ENCODE peak calls at places on chromosomes 16 and 17, in seven cellular contexts. One of them, this sample, is unnamed.

GRCh38 chr17:75267146-75267402 is 4.0 kb downstream of the MIF4GD start:
- DNase-seq in GM23248: no peak
- DNase-seq in GM03348: no peak
- DNase-seq in GM04503: no peak
- DNase-seq in foreskin fibroblast: no peak
- DNase-seq in activated CD4-positive, alpha-beta T cell treated with anti-CD3 and anti-CD28 coated beads, Interleukin-2, amount 10 ng/mL, durations not matched to agents 7 days and 5 days: no peak
- DNase-seq in Panc1: no peak
- DNase-seq in this sample: no peak

GRCh38 chr17:73096201-73096600 is 3.7 kb upstream of the SLC39A11 start:
- DNase-seq in GM23248: no peak
- DNase-seq in GM03348: no peak
- DNase-seq in GM04503: no peak
- DNase-seq in foreskin fibroblast: no peak
- DNase-seq in activated CD4-positive, alpha-beta T cell treated with anti-CD3 and anti-CD28 coated beads, Interleukin-2, amount 10 ng/mL, durations not matched to agents 7 days and 5 days: no peak
- DNase-seq in Panc1: no peak
- DNase-seq in this sample: no peak

GRCh38 chr17:57892820-57893595 is 43.2 kb upstream of the MRPS23 start:
- DNase-seq in GM23248: peak; percentile 100
- DNase-seq in GM03348: peak; percentile 93
- DNase-seq in GM04503: peak; percentile 100
- DNase-seq in foreskin fibroblast: peak; percentile 100
- DNase-seq in activated CD4-positive, alpha-beta T cell treated with anti-CD3 and anti-CD28 coated beads, Interleukin-2, amount 10 ng/mL, durations not matched to agents 7 days and 5 days: no peak
- DNase-seq in Panc1: no peak
- DNase-seq in this sample: peak; percentile 100

GRCh38 chr17:8022358-8023038 is 16.4 kb upstream of the ALOX15B start:
- DNase-seq in GM23248: peak; percentile 45
- DNase-seq in GM03348: no peak
- DNase-seq in GM04503: no peak
- DNase-seq in foreskin fibroblast: peak; percentile 37
- DNase-seq in activated CD4-positive, alpha-beta T cell treated with anti-CD3 and anti-CD28 coated beads, Interleukin-2, amount 10 ng/mL, durations not matched to agents 7 days and 5 days: no peak
- DNase-seq in Panc1: no peak
- DNase-seq in this sample: no peak

GRCh38 chr16:71273384-71273783 is 15.8 kb downstream of the CMTR2 start:
- DNase-seq in GM23248: no peak
- DNase-seq in GM03348: no peak
- DNase-seq in GM04503: no peak
- DNase-seq in foreskin fibroblast: no peak
- DNase-seq in activated CD4-positive, alpha-beta T cell treated with anti-CD3 and anti-CD28 coated beads, Interleukin-2, amount 10 ng/mL, durations not matched to agents 7 days and 5 days: no peak
- DNase-seq in Panc1: no peak
- DNase-seq in this sample: no peak

GRCh38 chr16:82197540-82198240 is 27.7 kb upstream of the MPHOSPH6 start:
- DNase-seq in GM23248: no peak
- DNase-seq in GM03348: no peak
- DNase-seq in GM04503: no peak
- DNase-seq in foreskin fibroblast: no peak
- DNase-seq in activated CD4-positive, alpha-beta T cell treated with anti-CD3 and anti-CD28 coated beads, Interleukin-2, amount 10 ng/mL, durations not matched to agents 7 days and 5 days: no peak
- DNase-seq in Panc1: no peak
- DNase-seq in this sample: no peak

GRCh38 chr16:28826141-28826540 is 3.3 kb downstream of the ATXN2L start:
- DNase-seq in GM23248: peak; percentile 53
- DNase-seq in GM03348: no peak
- DNase-seq in GM04503: no peak
- DNase-seq in foreskin fibroblast: peak; percentile 18
- DNase-seq in activated CD4-positive, alpha-beta T cell treated with anti-CD3 and anti-CD28 coated beads, Interleukin-2, amount 10 ng/mL, durations not matched to agents 7 days and 5 days: no peak
- DNase-seq in Panc1: no peak
- DNase-seq in this sample: no peak

GRCh38 chr17:6539871-6540270 is 16.5 kb downstream of the PITPNM3 start:
- DNase-seq in GM23248: no peak
- DNase-seq in GM03348: no peak
- DNase-seq in GM04503: no peak
- DNase-seq in foreskin fibroblast: no peak
- DNase-seq in activated CD4-positive, alpha-beta T cell treated with anti-CD3 and anti-CD28 coated beads, Interleukin-2, amount 10 ng/mL, durations not matched to agents 7 days and 5 days: no peak
- DNase-seq in Panc1: no peak
- DNase-seq in this sample: no peak

GRCh38 chr17:12693640-12694039 is 27.9 kb downstream of the MYOCD start:
- DNase-seq in GM23248: peak; percentile 41
- DNase-seq in GM03348: peak; percentile 50
- DNase-seq in GM04503: no peak
- DNase-seq in foreskin fibroblast: peak; percentile 34
- DNase-seq in activated CD4-positive, alpha-beta T cell treated with anti-CD3 and anti-CD28 coated beads, Interleukin-2, amount 10 ng/mL, durations not matched to agents 7 days and 5 days: no peak
- DNase-seq in Panc1: no peak
- DNase-seq in this sample: peak; percentile 22

GRCh38 chr16:17160285-17160854 is 310.4 kb downstream of the XYLT1 start:
- DNase-seq in GM23248: peak; percentile 7
- DNase-seq in GM03348: no peak
- DNase-seq in GM04503: no peak
- DNase-seq in foreskin fibroblast: peak; percentile 8
- DNase-seq in activated CD4-positive, alpha-beta T cell treated with anti-CD3 and anti-CD28 coated beads, Interleukin-2, amount 10 ng/mL, durations not matched to agents 7 days and 5 days: no peak
- DNase-seq in Panc1: no peak
- DNase-seq in this sample: no peak

GRCh38 chr16:1788708-1789100 is 4.8 kb downstream of the IGFALS start:
- DNase-seq in GM23248: no peak
- DNase-seq in GM03348: no peak
- DNase-seq in GM04503: no peak
- DNase-seq in foreskin fibroblast: no peak
- DNase-seq in activated CD4-positive, alpha-beta T cell treated with anti-CD3 and anti-CD28 coated beads, Interleukin-2, amount 10 ng/mL, durations not matched to agents 7 days and 5 days: no peak
- DNase-seq in Panc1: no peak
- DNase-seq in this sample: no peak

GRCh38 chr17:78789663-78790181 is 7.6 kb upstream of the CYTH1 start:
- DNase-seq in GM23248: peak; percentile 82
- DNase-seq in GM03348: peak; percentile 69
- DNase-seq in GM04503: peak; percentile 43
- DNase-seq in foreskin fibroblast: peak; percentile 81
- DNase-seq in activated CD4-positive, alpha-beta T cell treated with anti-CD3 and anti-CD28 coated beads, Interleukin-2, amount 10 ng/mL, durations not matched to agents 7 days and 5 days: peak; percentile 68
- DNase-seq in Panc1: no peak
- DNase-seq in this sample: peak; percentile 88

GRCh38 chr16:14562691-14563491 is 67.2 kb downstream of the PARN start:
- DNase-seq in GM23248: peak; percentile 87
- DNase-seq in GM03348: peak; percentile 51
- DNase-seq in GM04503: no peak
- DNase-seq in foreskin fibroblast: peak; percentile 18
- DNase-seq in activated CD4-positive, alpha-beta T cell treated with anti-CD3 and anti-CD28 coated beads, Interleukin-2, amount 10 ng/mL, durations not matched to agents 7 days and 5 days: no peak
- DNase-seq in Panc1: no peak
- DNase-seq in this sample: peak; percentile 57

GRCh38 chr16:49545243-49545642 is 171.6 kb downstream of the C16orf78 start:
- DNase-seq in GM23248: no peak
- DNase-seq in GM03348: no peak
- DNase-seq in GM04503: no peak
- DNase-seq in foreskin fibroblast: no peak
- DNase-seq in activated CD4-positive, alpha-beta T cell treated with anti-CD3 and anti-CD28 coated beads, Interleukin-2, amount 10 ng/mL, durations not matched to agents 7 days and 5 days: no peak
- DNase-seq in Panc1: no peak
- DNase-seq in this sample: no peak